ENCODE peak calls at places on chromosomes 12 and 14, in ten cellular contexts. T, X, Q, W, O, G, B, S, L and Z are unnamed samples.

GRCh38 chr12:63264629-63265028 is 113.6 kb upstream of the AVPR1A start:
- DNase-seq in G (no peak), S (no peak), B (no peak), X (no peak), Q (no peak), W (no peak), T (no peak), O (no peak), L (no peak), Z (no peak)

GRCh38 chr14:51081712-51082111 is 13.2 kb downstream of the TRIM9 start:
- DNase-seq in S (no peak), B (no peak), L (no peak), T (no peak), G (no peak), Q (no peak), X (no peak), O (no peak), W (no peak), Z (no peak)

GRCh38 chr14:68463705-68464104 is 329.2 kb downstream of the ZFP36L1 start:
- DNase-seq in L (no peak), S (no peak), W (no peak), O (no peak), T (no peak), G (no peak), X (no peak), B (no peak), Q (no peak), Z (no peak)

GRCh38 chr12:4273651-4274395 is at the start of gene CCND2:
- DNase-seq in X (peak; percentile 73), G (peak; percentile 80), S (peak; percentile 92), L (no peak), W (peak; percentile 85), Q (peak; percentile 95), O (no peak), T (peak; percentile 91), B (peak; percentile 68), Z (no peak)

GRCh38 chr12:49294086-49294803 is 702 bp upstream of the PRPH start:
- DNase-seq in L (no peak), T (no peak), B (no peak), O (no peak), S (peak; percentile 42), G (no peak), Q (no peak), X (no peak), W (no peak), Z (no peak)

GRCh38 chr12:46516933-46517578 is 144.5 kb upstream of the SLC38A2 start:
- DNase-seq in G (no peak), O (no peak), W (no peak), T (no peak), X (no peak), Q (no peak), B (no peak), S (no peak), L (no peak), Z (peak; percentile 82)

GRCh38 chr12:115960868-115961802 is 316.4 kb downstream of the MED13L start:
- DNase-seq in B (no peak), O (no peak), X (no peak), L (no peak), T (no peak), S (no peak), Q (no peak), W (no peak), G (no peak), Z (no peak)

GRCh38 chr14:104687601-104688504 is 1.6 kb upstream of the INF2 start:
- DNase-seq in B (peak; percentile 94), L (no peak), W (peak; percentile 89), O (no peak), Q (peak; percentile 93), S (peak; percentile 52), X (peak; percentile 78), G (peak; percentile 93), T (peak; percentile 63), Z (no peak)

GRCh38 chr12:5200276-5201087 is 156.8 kb downstream of the KCNA5 start:
- DNase-seq in Q (peak; percentile 75), L (no peak), S (peak; percentile 88), G (peak; percentile 53), X (no peak), O (peak; percentile 4), B (peak; percentile 26), T (peak; percentile 22), W (no peak), Z (no peak)

GRCh38 chr12:29148958-29149690 is at the start of gene FAR2:
- DNase-seq in B (no peak), O (no peak), W (peak; percentile 43), T (peak; percentile 36), X (peak; percentile 56), L (no peak), G (peak; percentile 47), Q (peak; percentile 90), S (peak; percentile 66), Z (no peak)

GRCh38 chr12:89648211-89648930 is 60.3 kb downstream of the ATP2B1 start:
- DNase-seq in Q (no peak), S (peak; percentile 58), X (peak; percentile 81), W (no peak), B (no peak), G (no peak), T (no peak), O (no peak), L (no peak), Z (no peak)

GRCh38 chr14:90434370-90435020 is 37.7 kb downstream of the CALM1 start:
- DNase-seq in G (no peak), O (no peak), X (no peak), B (no peak), S (no peak), W (no peak), L (no peak), Q (no peak), T (no peak), Z (no peak)

GRCh38 chr12:74365178-74365964 is 172.3 kb upstream of the ATXN7L3B start:
- DNase-seq in G (no peak), X (peak; percentile 48), O (peak; percentile 7), B (no peak), Q (no peak), W (no peak), L (no peak), T (no peak), S (peak; percentile 27), Z (no peak)

GRCh38 chr14:92798811-92799210 is 4.7 kb downstream of the GOLGA5 start:
- DNase-seq in O (no peak), L (no peak), B (no peak), T (no peak), S (no peak), Q (no peak), G (no peak), X (no peak), W (no peak), Z (no peak)

GRCh38 chr12:115553622-115554021 is 723.9 kb downstream of the MED13L start:
- DNase-seq in W (no peak), O (no peak), Q (no peak), B (no peak), S (no peak), G (no peak), T (no peak), X (no peak), L (no peak), Z (no peak)

GRCh38 chr14:68604361-68604730 is 188.5 kb downstream of the ZFP36L1 start:
- DNase-seq in L (no peak), W (no peak), S (no peak), X (no peak), O (no peak), Q (no peak), G (no peak), B (peak; percentile 9), T (no peak), Z (no peak)

GRCh38 chr12:31589582-31589895 is 1.4 kb downstream of the DENND5B start:
- DNase-seq in L (no peak), B (no peak), S (peak; percentile 77), O (no peak), W (no peak), X (no peak), G (no peak), T (no peak), Q (peak; percentile 81), Z (peak; percentile 47)

GRCh38 chr12:109940339-109940923 is 40.4 kb downstream of the TCHP start:
- DNase-seq in G (no peak), W (no peak), T (no peak), L (no peak), O (no peak), Q (no peak), S (no peak), B (no peak), X (no peak), Z (no peak)

GRCh38 chr14:93729993-93730392 is 58.3 kb downstream of the PRIMA1 start:
- DNase-seq in O (no peak), S (no peak), Q (no peak), G (no peak), B (no peak), W (no peak), X (no peak), L (no peak), T (no peak), Z (no peak)

GRCh38 chr12:100827901-100828520 is 33.4 kb downstream of the ANO4 start:
- DNase-seq in L (no peak), W (no peak), O (peak; percentile 17), X (peak; percentile 67), S (peak; percentile 65), T (no peak), B (no peak), G (no peak), Q (no peak), Z (peak; percentile 7)
- TF ChIP-seq CTCF in L (peak; percentile 87), W (no peak), O (peak; percentile 80), X (peak; percentile 81), S (peak; percentile 82), T (no peak), B (no peak), G (peak; percentile 28), Q (peak; percentile 47), Z (peak; percentile 78)

DNA sequence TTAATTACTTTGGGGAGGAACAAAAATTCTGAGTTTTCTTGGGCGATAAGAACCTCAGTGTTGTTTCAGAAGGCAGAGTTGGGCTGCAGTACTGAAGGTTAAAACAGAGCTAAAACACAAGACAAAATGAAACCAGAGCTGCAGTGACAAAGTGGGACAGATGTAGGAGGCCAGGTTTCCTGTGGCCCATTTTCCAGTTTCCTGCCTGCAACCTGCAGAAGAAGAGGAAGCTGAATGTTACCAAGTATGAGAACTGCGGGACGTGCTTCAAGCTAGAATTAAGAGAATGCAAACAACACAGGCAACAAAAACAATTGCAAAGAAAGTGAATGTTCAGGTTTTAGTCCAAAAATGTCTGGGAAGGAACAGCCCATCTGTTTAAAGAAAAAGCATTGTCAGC is 17.8 kb downstream of the ELK3 start:
- DNase-seq in S (no peak), Q (no peak), T (no peak), W (no peak), B (no peak), O (no peak), X (no peak), L (no peak), G (no peak), Z (no peak)
- H3K4me3 ChIP-seq in S (no peak overlapping the region), Q (no peak overlapping the region), T (no peak overlapping the region), W (no peak overlapping the region), B (no peak overlapping the region), O (no peak overlapping the region), X (no peak overlapping the region), L (no peak overlapping the region), G (no peak overlapping the region), Z (no peak overlapping the region)

GRCh38 chr12:93078577-93078976 is 149.5 kb upstream of the EEA1 start:
- DNase-seq in S (no peak), L (no peak), G (no peak), T (no peak), X (no peak), O (no peak), Q (no peak), B (no peak), W (no peak), Z (no peak)
- TF ChIP-seq CTCF in S (no peak), L (no peak), G (no peak), T (no peak), X (no peak), O (no peak), Q (no peak), B (no peak), W (no peak), Z (no peak)

GRCh38 chr12:104956870-104957301 is 1.2 kb downstream of the SLC41A2 start:
- DNase-seq in S (no peak), G (no peak), Q (no peak), B (no peak), L (no peak), X (peak; percentile 66), W (no peak), O (no peak), T (no peak), Z (no peak)
- H3K4me3 ChIP-seq in S (no peak overlapping the region), G (peak overlapping the region; percentile 80), Q (peak overlapping the region; percentile 64), B (no peak overlapping the region), L (peak overlapping the region; percentile 88), X (no peak overlapping the region), W (no peak overlapping the region), O (peak overlapping the region; percentile 83), T (peak overlapping the region; percentile 94), Z (peak overlapping the region; percentile 94)